ENCODE peak calls at places on chromosomes 6 and 20, in four cellular contexts. Z, K, A and D are unnamed samples.

GRCh38 chr20:63316502-63316921 is 23.5 kb downstream of the COL20A1 start:
- DNase-seq in Z (no peak), K (no peak), A (no peak), D (no peak)

GRCh38 chr20:57747889-57748456 is 38.2 kb upstream of the PMEPA1 start:
- DNase-seq in Z (no peak), K (no peak), A (no peak), D (peak)

GRCh38 chr6:37192669-37193068 is 22.7 kb downstream of the PIM1 start:
- DNase-seq in Z (no peak), K (no peak), A (no peak), D (no peak)

GRCh38 chr6:132669690-132670291 is 10.8 kb upstream of the TAAR1 start:
- DNase-seq in Z (no peak), K (peak), A (peak), D (no peak)

GRCh38 chr6:158257425-158257759 is 54.9 kb upstream of the TULP4 start:
- DNase-seq in Z (no peak), K (no peak), A (no peak), D (no peak)

GRCh38 chr6:4567141-4567540 is 209.1 kb upstream of the CDYL start:
- DNase-seq in Z (no peak), K (peak), A (no peak), D (no peak)

GRCh38 chr20:608970-609369 is 1.1 kb downstream of the TCF15 start:
- DNase-seq in Z (no peak), K (no peak), A (no peak), D (no peak)

GRCh38 chr20:23350855-23351838 is 556 bp downstream of the NXT1 start:
- DNase-seq in Z (peak), K (peak), A (peak), D (peak)

GRCh38 chr6:144334150-144334708 is 49.1 kb downstream of the UTRN start:
- DNase-seq in Z (peak), K (no peak), A (no peak), D (no peak)

GRCh38 chr6:159268511-159268910 is 99.3 kb downstream of the FNDC1 start:
- DNase-seq in Z (no peak), K (no peak), A (no peak), D (no peak)

GRCh38 chr6:137879301-137879700 is 12.2 kb downstream of the TNFAIP3 start:
- DNase-seq in Z (no peak), K (no peak), A (no peak), D (no peak)

GRCh38 chr6:110587328-110587727 is 110.9 kb upstream of the SLC22A16 start:
- DNase-seq in Z (no peak), K (no peak), A (no peak), D (no peak)

GRCh38 chr6:87588756-87589407 is 905 bp downstream of the RARS2 start:
- DNase-seq in Z (no peak), K (no peak), A (no peak), D (no peak)

GRCh38 chr6:151071295-151071694 is 168.5 kb upstream of the AKAP12 start:
- DNase-seq in Z (no peak), K (no peak), A (no peak), D (no peak)

GRCh38 chr6:110476046-110476849 is at the start of gene SLC22A16:
- DNase-seq in Z (no peak), K (no peak), A (no peak), D (no peak)

GRCh38 chr20:10357974-10358373 is 76.0 kb downstream of the MKKS start:
- DNase-seq in Z (no peak), K (peak), A (no peak), D (no peak)

GRCh38 chr20:58973179-58973578 is 7.9 kb upstream of the NELFCD start:
- DNase-seq in Z (no peak), K (no peak), A (no peak), D (no peak)